ENCODE peak calls at places on chromosomes 13 and 19, in ten cellular contexts. One of them, this sample, is unnamed. For H3K4me1, the result is how much of the 10 kb centered on the place peaks cover.

GRCh38 chr19:40461669-40462221 is 3.8 kb downstream of the BLVRB start:
- DNase-seq in HCT116: no peak
- DNase-seq in IMR-90: no peak
- DNase-seq in uterus: no peak
- DNase-seq in cardiac muscle cell: no peak
- DNase-seq in colonic mucosa: no peak
- DNase-seq in hepatocyte: no peak
- DNase-seq in CD8-positive, alpha-beta memory T cell: no peak
- DNase-seq in lower lobe of right lung: peak
- DNase-seq in mesendoderm: no peak
- DNase-seq in this sample: no peak

GRCh38 chr13:30985637-30986205 is 53.3 kb downstream of the TEX26 start:
- DNase-seq in HCT116: no peak
- DNase-seq in IMR-90: peak
- DNase-seq in uterus: no peak
- DNase-seq in cardiac muscle cell: peak
- DNase-seq in colonic mucosa: no peak
- DNase-seq in hepatocyte: no peak
- DNase-seq in CD8-positive, alpha-beta memory T cell: no peak
- DNase-seq in lower lobe of right lung: no peak
- DNase-seq in mesendoderm: peak
- DNase-seq in this sample: peak

GRCh38 chr19:16587031-16588023 is 15.1 kb upstream of the SLC35E1 start:
- DNase-seq in HCT116: no peak
- DNase-seq in IMR-90: peak
- DNase-seq in uterus: no peak
- DNase-seq in cardiac muscle cell: no peak
- DNase-seq in colonic mucosa: peak
- DNase-seq in hepatocyte: no peak
- DNase-seq in CD8-positive, alpha-beta memory T cell: peak
- DNase-seq in lower lobe of right lung: peak
- DNase-seq in mesendoderm: peak
- DNase-seq in this sample: no peak

GRCh38 chr19:35404879-35405622 is 34.2 kb downstream of the GPR42 start:
- DNase-seq in HCT116: no peak
- DNase-seq in IMR-90: peak
- DNase-seq in uterus: no peak
- DNase-seq in cardiac muscle cell: peak
- DNase-seq in colonic mucosa: no peak
- DNase-seq in hepatocyte: peak
- DNase-seq in CD8-positive, alpha-beta memory T cell: no peak
- DNase-seq in lower lobe of right lung: no peak
- DNase-seq in mesendoderm: peak
- DNase-seq in this sample: peak

GRCh38 chr19:12090807-12091206 is 26.3 kb downstream of the ZNF844 start:
- DNase-seq in HCT116: no peak
- DNase-seq in IMR-90: peak
- DNase-seq in uterus: peak
- DNase-seq in cardiac muscle cell: peak
- DNase-seq in colonic mucosa: peak
- DNase-seq in hepatocyte: peak
- DNase-seq in CD8-positive, alpha-beta memory T cell: peak
- DNase-seq in lower lobe of right lung: peak
- DNase-seq in mesendoderm: peak
- DNase-seq in this sample: peak

GRCh38 chr13:112435973-112436372 is 59.8 kb downstream of the SPACA7 start:
- DNase-seq in HCT116: no peak
- DNase-seq in IMR-90: no peak
- DNase-seq in uterus: no peak
- DNase-seq in cardiac muscle cell: no peak
- DNase-seq in colonic mucosa: no peak
- DNase-seq in hepatocyte: no peak
- DNase-seq in CD8-positive, alpha-beta memory T cell: no peak
- DNase-seq in lower lobe of right lung: no peak
- DNase-seq in mesendoderm: no peak
- DNase-seq in this sample: no peak

GRCh38 chr13:76610819-76611415 is 275.3 kb downstream of the KCTD12 start:
- DNase-seq in HCT116: no peak
- DNase-seq in IMR-90: no peak
- DNase-seq in uterus: no peak
- DNase-seq in cardiac muscle cell: peak
- DNase-seq in colonic mucosa: no peak
- DNase-seq in hepatocyte: no peak
- DNase-seq in CD8-positive, alpha-beta memory T cell: no peak
- DNase-seq in lower lobe of right lung: no peak
- DNase-seq in mesendoderm: no peak
- DNase-seq in this sample: no peak

GRCh38 chr13:92677571-92677970 is 549.0 kb upstream of the GPC6 start:
- DNase-seq in HCT116: no peak
- DNase-seq in IMR-90: no peak
- DNase-seq in uterus: no peak
- DNase-seq in cardiac muscle cell: no peak
- DNase-seq in colonic mucosa: no peak
- DNase-seq in hepatocyte: peak
- DNase-seq in CD8-positive, alpha-beta memory T cell: no peak
- DNase-seq in lower lobe of right lung: no peak
- DNase-seq in mesendoderm: peak
- DNase-seq in this sample: no peak

GRCh38 chr13:114236224-114236623 is 1.5 kb downstream of the CDC16 start:
- DNase-seq in HCT116: no peak
- DNase-seq in IMR-90: no peak
- DNase-seq in uterus: no peak
- DNase-seq in cardiac muscle cell: no peak
- DNase-seq in colonic mucosa: no peak
- DNase-seq in hepatocyte: no peak
- DNase-seq in CD8-positive, alpha-beta memory T cell: no peak
- DNase-seq in lower lobe of right lung: no peak
- DNase-seq in mesendoderm: no peak
- DNase-seq in this sample: no peak

GRCh38 chr13:79353698-79354097 is 52.4 kb downstream of the RBM26 start:
- DNase-seq in HCT116: no peak
- DNase-seq in IMR-90: no peak
- DNase-seq in uterus: no peak
- DNase-seq in cardiac muscle cell: peak
- DNase-seq in colonic mucosa: no peak
- DNase-seq in hepatocyte: no peak
- DNase-seq in CD8-positive, alpha-beta memory T cell: no peak
- DNase-seq in lower lobe of right lung: no peak
- DNase-seq in mesendoderm: no peak
- DNase-seq in this sample: no peak

GRCh38 chr19:46878613-46879375 is 18.0 kb downstream of the ARHGAP35 start:
- DNase-seq in HCT116: no peak
- DNase-seq in IMR-90: peak
- DNase-seq in uterus: peak
- DNase-seq in cardiac muscle cell: peak
- DNase-seq in colonic mucosa: no peak
- DNase-seq in hepatocyte: no peak
- DNase-seq in CD8-positive, alpha-beta memory T cell: no peak
- DNase-seq in lower lobe of right lung: no peak
- DNase-seq in mesendoderm: no peak
- DNase-seq in this sample: no peak

GRCh38 chr19:45558399-45558878 is 26.2 kb downstream of the OPA3 start:
- DNase-seq in HCT116: peak
- DNase-seq in IMR-90: peak
- DNase-seq in uterus: no peak
- DNase-seq in cardiac muscle cell: peak
- DNase-seq in colonic mucosa: peak
- DNase-seq in hepatocyte: peak
- DNase-seq in CD8-positive, alpha-beta memory T cell: peak
- DNase-seq in lower lobe of right lung: peak
- DNase-seq in mesendoderm: peak
- DNase-seq in this sample: no peak

GRCh38 chr13:69948016-69948415 is 159.6 kb upstream of the ATXN8OS start:
- DNase-seq in HCT116: no peak
- DNase-seq in IMR-90: no peak
- DNase-seq in uterus: no peak
- DNase-seq in cardiac muscle cell: no peak
- DNase-seq in colonic mucosa: no peak
- DNase-seq in hepatocyte: no peak
- DNase-seq in CD8-positive, alpha-beta memory T cell: no peak
- DNase-seq in lower lobe of right lung: no peak
- DNase-seq in mesendoderm: no peak
- DNase-seq in this sample: no peak

GRCh38 chr19:38656171-38656981 is 8.9 kb downstream of the ACTN4 start:
- DNase-seq in HCT116: no peak
- DNase-seq in IMR-90: peak
- DNase-seq in uterus: no peak
- DNase-seq in cardiac muscle cell: peak
- DNase-seq in colonic mucosa: no peak
- DNase-seq in hepatocyte: no peak
- DNase-seq in CD8-positive, alpha-beta memory T cell: peak
- DNase-seq in lower lobe of right lung: no peak
- DNase-seq in mesendoderm: no peak
- DNase-seq in this sample: no peak

GRCh38 chr19:42285988-42286348 is 16.0 kb upstream of the PRR19 start:
- DNase-seq in HCT116: no peak
- DNase-seq in IMR-90: no peak
- DNase-seq in uterus: no peak
- DNase-seq in cardiac muscle cell: no peak
- DNase-seq in colonic mucosa: no peak
- DNase-seq in hepatocyte: no peak
- DNase-seq in CD8-positive, alpha-beta memory T cell: no peak
- DNase-seq in lower lobe of right lung: no peak
- DNase-seq in mesendoderm: no peak
- DNase-seq in this sample: no peak

GRCh38 chr19:42286349-42287016 is 15.4 kb upstream of the PRR19 start:
- DNase-seq in HCT116: no peak
- DNase-seq in IMR-90: peak
- DNase-seq in uterus: peak
- DNase-seq in cardiac muscle cell: peak
- DNase-seq in colonic mucosa: no peak
- DNase-seq in hepatocyte: peak
- DNase-seq in CD8-positive, alpha-beta memory T cell: no peak
- DNase-seq in lower lobe of right lung: no peak
- DNase-seq in mesendoderm: no peak
- DNase-seq in this sample: no peak

GRCh38 chr19:42284641-42285341 is 15.7 kb downstream of the CIC start:
- DNase-seq in HCT116: no peak
- DNase-seq in IMR-90: no peak
- DNase-seq in uterus: peak
- DNase-seq in cardiac muscle cell: no peak
- DNase-seq in colonic mucosa: no peak
- DNase-seq in hepatocyte: peak
- DNase-seq in CD8-positive, alpha-beta memory T cell: no peak
- DNase-seq in lower lobe of right lung: no peak
- DNase-seq in mesendoderm: peak
- DNase-seq in this sample: no peak

GRCh38 chr19:42284066-42284501 is 15.0 kb downstream of the CIC start:
- DNase-seq in HCT116: no peak
- DNase-seq in IMR-90: peak
- DNase-seq in uterus: peak
- DNase-seq in cardiac muscle cell: peak
- DNase-seq in colonic mucosa: peak
- DNase-seq in hepatocyte: peak
- DNase-seq in CD8-positive, alpha-beta memory T cell: peak
- DNase-seq in lower lobe of right lung: peak
- DNase-seq in mesendoderm: peak
- DNase-seq in this sample: no peak

DNA sequence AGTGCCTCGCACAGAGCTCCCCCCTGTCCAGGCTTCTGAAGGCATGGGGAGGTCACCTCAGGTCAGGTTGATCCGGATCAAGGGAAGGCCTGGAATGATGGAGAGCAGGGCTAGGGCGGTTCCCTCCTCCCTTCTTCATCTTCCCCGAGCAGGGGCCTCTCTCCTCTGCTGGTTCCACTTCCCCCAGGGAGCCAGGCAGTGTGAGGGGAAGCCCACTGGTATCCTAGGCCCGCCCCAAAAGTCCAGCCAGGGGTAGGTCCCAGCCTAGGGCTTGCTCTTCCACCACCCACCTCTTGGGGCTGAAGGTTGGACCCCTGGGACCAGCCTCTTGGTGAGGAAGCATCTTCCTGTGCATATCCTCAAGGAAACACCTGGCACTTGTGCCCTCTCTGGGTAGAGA is 16.4 kb upstream of the PRR19 start:
- DNase-seq in HCT116: no peak
- DNase-seq in IMR-90: no peak
- DNase-seq in uterus: peak
- DNase-seq in cardiac muscle cell: no peak
- DNase-seq in colonic mucosa: no peak
- DNase-seq in hepatocyte: peak
- DNase-seq in CD8-positive, alpha-beta memory T cell: no peak
- DNase-seq in lower lobe of right lung: no peak
- DNase-seq in mesendoderm: no peak
- DNase-seq in this sample: no peak
- H3K4me1 ChIP-seq in HCT116: under half
- H3K4me1 ChIP-seq in IMR-90: under half
- H3K4me1 ChIP-seq in uterus: under half
- H3K4me1 ChIP-seq in cardiac muscle cell: under half
- H3K4me1 ChIP-seq in colonic mucosa: under half
- H3K4me1 ChIP-seq in hepatocyte: under half
- H3K4me1 ChIP-seq in CD8-positive, alpha-beta memory T cell: under half
- H3K4me1 ChIP-seq in lower lobe of right lung: under half
- H3K4me1 ChIP-seq in mesendoderm: under half
- H3K4me1 ChIP-seq in this sample: under half

GRCh38 chr13:39201075-39201630 is 162.9 kb downstream of the NHLRC3 start:
- DNase-seq in HCT116: no peak
- DNase-seq in IMR-90: no peak
- DNase-seq in uterus: no peak
- DNase-seq in cardiac muscle cell: peak
- DNase-seq in colonic mucosa: no peak
- DNase-seq in hepatocyte: no peak
- DNase-seq in CD8-positive, alpha-beta memory T cell: no peak
- DNase-seq in lower lobe of right lung: no peak
- DNase-seq in mesendoderm: peak
- DNase-seq in this sample: no peak
- H3K27ac ChIP-seq in HCT116: no peak
- H3K27ac ChIP-seq in IMR-90: no peak
- H3K27ac ChIP-seq in uterus: no peak
- H3K27ac ChIP-seq in cardiac muscle cell: peak
- H3K27ac ChIP-seq in colonic mucosa: no peak
- H3K27ac ChIP-seq in hepatocyte: no peak
- H3K27ac ChIP-seq in CD8-positive, alpha-beta memory T cell: no peak
- H3K27ac ChIP-seq in lower lobe of right lung: peak
- H3K27ac ChIP-seq in mesendoderm: peak
- H3K27ac ChIP-seq in this sample: no peak

DNA sequence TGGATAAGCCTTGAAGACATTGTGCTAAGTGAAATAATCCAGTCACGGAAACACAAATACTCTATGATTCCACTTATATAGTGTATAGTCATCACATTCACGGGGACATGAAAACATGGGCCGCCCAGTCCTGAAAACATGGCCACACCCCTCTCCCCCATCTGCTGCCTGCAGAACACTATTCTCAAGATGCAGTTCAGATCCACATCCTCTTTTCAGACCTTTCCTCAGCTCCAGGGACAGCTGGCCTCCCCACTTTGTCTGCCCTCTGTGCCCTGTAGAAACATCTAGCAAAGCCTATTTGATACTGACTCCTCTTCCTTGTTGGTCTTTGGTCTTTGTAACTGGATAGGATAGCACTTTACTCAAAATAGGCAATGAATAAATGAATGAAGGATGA is 8.3 kb downstream of the RFX2 start:
- DNase-seq in HCT116: no peak
- DNase-seq in IMR-90: no peak
- DNase-seq in uterus: no peak
- DNase-seq in cardiac muscle cell: no peak
- DNase-seq in colonic mucosa: no peak
- DNase-seq in hepatocyte: no peak
- DNase-seq in CD8-positive, alpha-beta memory T cell: no peak
- DNase-seq in lower lobe of right lung: no peak
- DNase-seq in mesendoderm: no peak
- DNase-seq in this sample: no peak
- H3K4me1 ChIP-seq in HCT116: under half
- H3K4me1 ChIP-seq in IMR-90: under half
- H3K4me1 ChIP-seq in uterus: under half
- H3K4me1 ChIP-seq in cardiac muscle cell: under half
- H3K4me1 ChIP-seq in colonic mucosa: under half
- H3K4me1 ChIP-seq in hepatocyte: under half
- H3K4me1 ChIP-seq in CD8-positive, alpha-beta memory T cell: under half
- H3K4me1 ChIP-seq in lower lobe of right lung: half or more
- H3K4me1 ChIP-seq in mesendoderm: under half
- H3K4me1 ChIP-seq in this sample: under half

GRCh38 chr19:42175952-42176648 is 41.4 kb downstream of the DEDD2 start:
- DNase-seq in HCT116: no peak
- DNase-seq in IMR-90: peak
- DNase-seq in uterus: no peak
- DNase-seq in cardiac muscle cell: peak
- DNase-seq in colonic mucosa: no peak
- DNase-seq in hepatocyte: peak
- DNase-seq in CD8-positive, alpha-beta memory T cell: no peak
- DNase-seq in lower lobe of right lung: no peak
- DNase-seq in mesendoderm: peak
- DNase-seq in this sample: no peak
- H3K27ac ChIP-seq in HCT116: no peak
- H3K27ac ChIP-seq in IMR-90: no peak
- H3K27ac ChIP-seq in uterus: no peak
- H3K27ac ChIP-seq in cardiac muscle cell: no peak
- H3K27ac ChIP-seq in colonic mucosa: no peak
- H3K27ac ChIP-seq in hepatocyte: no peak
- H3K27ac ChIP-seq in CD8-positive, alpha-beta memory T cell: no peak
- H3K27ac ChIP-seq in lower lobe of right lung: no peak
- H3K27ac ChIP-seq in mesendoderm: no peak
- H3K27ac ChIP-seq in this sample: no peak